ENCODE peak calls at places on chromosome 19, in six cellular contexts. U is psoas muscle, P is tibial artery, G is SK-N-SH, S is mucosa of descending colon, R is left ventricle myocardium inferior. J is an unnamed sample.

GRCh38 chr19:7637374-7638256 is 705 bp downstream of the STXBP2 start:
- DNase-seq in U (peak; percentile 68), P (no peak), G (no peak), S (peak; percentile 68), R (peak; percentile 51), J (no peak)

GRCh38 chr19:54418030-54418929 is 3.0 kb downstream of the TTYH1 start:
- DNase-seq in U (no peak), P (no peak), G (no peak), S (no peak), R (no peak), J (no peak)

GRCh38 chr19:23698711-23699520 is 11.9 kb upstream of the ZNF675 start:
- DNase-seq in U (no peak), P (no peak), G (peak; percentile 42), S (peak; percentile 41), R (no peak), J (no peak)

GRCh38 chr19:49057636-49058234 is at the start of gene CGB7:
- DNase-seq in U (peak; percentile 84), P (peak; percentile 64), G (peak; percentile 87), S (peak; percentile 87), R (peak; percentile 78), J (peak; percentile 54)

GRCh38 chr19:34274284-34274826 is 20.0 kb downstream of the GARRE1 start:
- DNase-seq in U (no peak), P (no peak), G (no peak), S (no peak), R (no peak), J (no peak)

GRCh38 chr19:18785179-18786124 is 5.7 kb downstream of the COMP start:
- DNase-seq in U (peak; percentile 91), P (peak; percentile 83), G (peak; percentile 100), S (peak; percentile 92), R (peak; percentile 73), J (peak; percentile 75)

GRCh38 chr19:31337007-31337914 is 12.0 kb downstream of the TSHZ3 start:
- DNase-seq in U (no peak), P (no peak), G (no peak), S (no peak), R (no peak), J (no peak)

GRCh38 chr19:7715671-7716070 is 13.7 kb upstream of the FCER2 start:
- DNase-seq in U (no peak), P (no peak), G (no peak), S (no peak), R (no peak), J (no peak)

GRCh38 chr19:44643605-44644390 is at the start of gene PVR:
- DNase-seq in U (peak; percentile 87), P (peak; percentile 53), G (peak; percentile 95), S (peak; percentile 87), R (peak; percentile 78), J (peak; percentile 91)

GRCh38 chr19:48907671-48908070 is 7.6 kb downstream of the NUCB1 start:
- DNase-seq in U (no peak), P (no peak), G (no peak), S (peak; percentile 62), R (no peak), J (no peak)

GRCh38 chr19:4173479-4174211 is 8.7 kb downstream of the SIRT6 start:
- DNase-seq in U (no peak), P (no peak), G (peak; percentile 56), S (no peak), R (no peak), J (no peak)

GRCh38 chr19:29715695-29716581 is 877 bp upstream of the C19orf12 start:
- DNase-seq in U (no peak), P (no peak), G (no peak), S (peak; percentile 50), R (no peak), J (peak; percentile 69)

GRCh38 chr19:19445911-19446361 is 40.5 kb downstream of the GATAD2A start:
- DNase-seq in U (no peak), P (no peak), G (no peak), S (peak; percentile 13), R (no peak), J (no peak)

GRCh38 chr19:7869453-7869909 is 4.7 kb downstream of the PRR36 start:
- DNase-seq in U (peak; percentile 78), P (no peak), G (peak; percentile 84), S (peak; percentile 86), R (peak; percentile 49), J (peak; percentile 70)

GRCh38 chr19:54164369-54165068 is 5.0 kb upstream of the LENG1 start:
- DNase-seq in U (peak; percentile 73), P (peak; percentile 55), G (no peak), S (peak; percentile 97), R (no peak), J (no peak)

GRCh38 chr19:19319725-19320361 is 466 bp downstream of the SUGP1 start:
- DNase-seq in U (peak; percentile 63), P (no peak), G (peak; percentile 24), S (peak; percentile 31), R (no peak), J (no peak)

GRCh38 chr19:55336101-55336500 is 3.6 kb upstream of the KMT5C start:
- DNase-seq in U (no peak), P (no peak), G (no peak), S (no peak), R (no peak), J (no peak)

GRCh38 chr19:28289294-28290063 is 923.5 kb downstream of the UQCRFS1 start:
- DNase-seq in U (no peak), P (no peak), G (peak; percentile 18), S (peak; percentile 73), R (no peak), J (peak; percentile 69)

GRCh38 chr19:54906819-54907218 is 871 bp downstream of the NCR1 start:
- DNase-seq in U (no peak), P (no peak), G (no peak), S (no peak), R (no peak), J (no peak)

GRCh38 chr19:33418871-33419762 is 45.6 kb downstream of the CEBPG start:
- DNase-seq in U (no peak), P (no peak), G (no peak), S (no peak), R (no peak), J (no peak)

GRCh38 chr19:18167975-18168645 is 5.5 kb upstream of the IFI30 start:
- DNase-seq in U (peak; percentile 63), P (no peak), G (peak; percentile 94), S (peak; percentile 63), R (peak; percentile 35), J (peak; percentile 33)

GRCh38 chr19:2611483-2612464 is 90.7 kb downstream of the GNG7 start:
- DNase-seq in U (no peak), P (peak; percentile 19), G (no peak), S (no peak), R (peak; percentile 19), J (no peak)

GRCh38 chr19:18437481-18438330 is at the start of gene ISYNA1:
- DNase-seq in U (peak; percentile 76), P (no peak), G (peak; percentile 94), S (peak; percentile 73), R (peak; percentile 67), J (no peak)

GRCh38 chr19:32421589-32422361 is 16.2 kb downstream of the DPY19L3 start:
- DNase-seq in U (no peak), P (no peak), G (no peak), S (no peak), R (no peak), J (no peak)

GRCh38 chr19:3770136-3771032 is 1.6 kb downstream of the RAX2 start:
- DNase-seq in U (no peak), P (no peak), G (peak; percentile 45), S (no peak), R (no peak), J (no peak)

GRCh38 chr19:17124025-17124424 is 48.4 kb downstream of the MYO9B start:
- DNase-seq in U (no peak), P (no peak), G (no peak), S (no peak), R (no peak), J (no peak)
- H3K9me3 ChIP-seq in U (peaks cover 4% of the 10 kb centered on the region), P (no peaks in the 10 kb centered on the region), G (no peaks in the 10 kb centered on the region), S (no peaks in the 10 kb centered on the region), R (no peaks in the 10 kb centered on the region), J (no peaks in the 10 kb centered on the region)

GRCh38 chr19:38649305-38650179 is 2.1 kb downstream of the ACTN4 start:
- DNase-seq in U (peak; percentile 70), P (no peak), G (no peak), S (peak; percentile 88), R (no peak), J (peak; percentile 64)
- H3K4me3 ChIP-seq in U (peak overlapping the region; percentile 86), P (peak overlapping the region; percentile 83), G (peak overlapping the region; percentile 99), S (peak overlapping the region; percentile 98), R (peak overlapping the region; percentile 94), J (peak overlapping the region; percentile 99)

GRCh38 chr19:12453495-12453894 is 12.7 kb upstream of the ZNF443 start:
- DNase-seq in U (no peak), P (no peak), G (no peak), S (peak; percentile 60), R (no peak), J (no peak)
- H3K9me3 ChIP-seq in U (peaks cover 16% of the 10 kb centered on the region), P (no peaks in the 10 kb centered on the region), G (peaks cover 8% of the 10 kb centered on the region), S (peaks cover 21% of the 10 kb centered on the region), R (peaks cover 49% of the 10 kb centered on the region), J (peaks cover 45% of the 10 kb centered on the region)

GRCh38 chr19:1383014-1383310 is 745 bp upstream of the NDUFS7 start:
- DNase-seq in U (no peak), P (no peak), G (peak; percentile 85), S (no peak), R (no peak), J (no peak)
- H3K4me3 ChIP-seq in U (no peak overlapping the region), P (peak overlapping the region; percentile 92), G (no peak overlapping the region), S (peak overlapping the region; percentile 88), R (peak overlapping the region; percentile 87), J (no peak overlapping the region)

GRCh38 chr19:1412323-1412923 is 5.0 kb downstream of the DAZAP1 start:
- DNase-seq in U (no peak), P (no peak), G (no peak), S (no peak), R (no peak), J (no peak)
- H3K9me3 ChIP-seq in U (no peaks in the 10 kb centered on the region), P (no peaks in the 10 kb centered on the region), G (no peaks in the 10 kb centered on the region), S (no peaks in the 10 kb centered on the region), R (no peaks in the 10 kb centered on the region), J (no peaks in the 10 kb centered on the region)

DNA sequence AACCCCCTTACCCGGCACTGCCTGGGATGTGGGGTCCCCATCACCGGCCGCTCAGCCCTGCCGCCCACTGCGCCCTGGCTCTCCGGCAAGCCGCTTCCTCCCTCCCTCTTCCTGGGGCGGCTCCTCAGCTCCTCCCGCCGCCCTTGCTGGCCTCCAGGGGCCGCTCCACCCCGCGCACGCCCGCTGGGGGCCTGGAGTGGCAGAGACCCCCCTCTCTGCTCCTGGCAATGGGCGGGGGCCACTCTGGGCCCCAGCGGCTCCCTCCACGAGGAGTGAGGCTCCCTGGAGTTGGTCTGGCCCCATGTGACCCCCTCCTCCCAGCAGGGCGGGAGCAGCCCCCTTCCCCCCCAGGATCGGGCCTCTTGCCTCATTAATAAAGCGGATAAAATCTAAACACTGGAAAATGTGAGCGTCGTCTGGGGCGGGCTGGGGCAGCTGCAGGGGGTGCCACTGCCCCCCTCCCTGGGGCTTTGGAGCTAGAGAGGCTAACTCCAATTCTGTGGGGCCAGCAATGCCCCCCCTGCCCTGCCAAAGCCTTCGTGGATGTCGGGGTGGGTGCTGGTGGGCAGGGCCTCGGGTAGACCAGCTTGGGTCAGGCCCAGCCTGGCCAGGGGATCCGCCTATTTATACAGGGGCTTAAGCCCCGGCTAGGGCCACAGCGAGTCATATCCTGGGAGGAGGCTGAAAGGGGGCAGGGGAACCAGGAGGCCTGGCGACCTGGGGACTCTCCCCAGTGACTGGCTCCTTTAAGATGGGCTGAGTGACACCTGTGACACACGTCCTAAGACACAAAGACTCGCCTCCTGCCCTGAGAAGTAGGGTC is at the start of gene PTGER1:
- DNase-seq in U (no peak), P (no peak), G (peak; percentile 89), S (peak; percentile 60), R (no peak), J (peak; percentile 78)
- H3K4me3 ChIP-seq in U (peak within 1 kb of the TSS; percentile 48), P (no peak within 1 kb of the TSS), G (peak within 1 kb of the TSS; percentile 37), S (no peak within 1 kb of the TSS), R (peak within 1 kb of the TSS; percentile 54), J (no peak within 1 kb of the TSS)

GRCh38 chr19:9565900-9566705 is 18.2 kb downstream of the ZNF121 start:
- DNase-seq in U (no peak), P (no peak), G (no peak), S (no peak), R (no peak), J (no peak)
- H3K9me3 ChIP-seq in U (peaks cover 98% of the 10 kb centered on the region), P (peaks cover 10% of the 10 kb centered on the region), G (peaks cover 63% of the 10 kb centered on the region), S (peaks cover 100% of the 10 kb centered on the region), R (peaks cover 100% of the 10 kb centered on the region), J (peaks cover 91% of the 10 kb centered on the region)